ENCODE peak calls at places on chromosomes 2 and 18, in nine cellular contexts. O is upper lobe of right lung; V is CD8-positive, alpha-beta T cell; T is H9; X is CD8-positive, alpha-beta memory T cell; I is A549; Z is psoas muscle; W is tibial nerve; K is colonic mucosa. B is an unnamed sample.

GRCh38 chr2:20378891-20379519 is 28.4 kb upstream of the PUM2 start:
- DNase-seq in O (peak), V (no peak), T (peak), X (no peak), I (peak), Z (peak), W (peak), K (peak), B (peak)

GRCh38 chr2:59502981-59503380 is 1050.5 kb downstream of the BCL11A start:
- DNase-seq in O (no peak), V (no peak), T (no peak), X (no peak), I (no peak), Z (no peak), W (no peak), K (no peak), B (no peak)

GRCh38 chr2:238139141-238139840 is 823 bp downstream of the KLHL30 start:
- DNase-seq in O (no peak), V (no peak), T (peak), X (no peak), I (no peak), Z (no peak), W (no peak), K (no peak), B (no peak)

GRCh38 chr2:27058210-27058609 is 6.7 kb downstream of the AGBL5 start:
- DNase-seq in O (no peak), V (no peak), T (no peak), X (no peak), I (no peak), Z (no peak), W (no peak), K (no peak), B (no peak)

GRCh38 chr2:205403244-205403845 is 279.0 kb upstream of the NRP2 start:
- DNase-seq in O (no peak), V (no peak), T (no peak), X (no peak), I (no peak), Z (no peak), W (no peak), K (no peak), B (no peak)

GRCh38 chr2:105712166-105712915 is 32.4 kb upstream of the NCK2 start:
- DNase-seq in O (no peak), V (no peak), T (no peak), X (no peak), I (no peak), Z (no peak), W (no peak), K (no peak), B (peak)

GRCh38 chr18:22543764-22544163 is 126.0 kb upstream of the CTAGE1 start:
- DNase-seq in O (no peak), V (no peak), T (no peak), X (no peak), I (no peak), Z (peak), W (no peak), K (no peak), B (no peak)

GRCh38 chr2:2866459-2866858 is 511.2 kb downstream of the EIPR1 start:
- DNase-seq in O (no peak), V (no peak), T (no peak), X (no peak), I (no peak), Z (no peak), W (no peak), K (no peak), B (no peak)

GRCh38 chr2:21535826-21536225 is 412.1 kb downstream of the TDRD15 start:
- DNase-seq in O (no peak), V (no peak), T (no peak), X (no peak), I (no peak), Z (no peak), W (no peak), K (no peak), B (no peak)

GRCh38 chr2:290090-290722 is 2.3 kb upstream of the ALKAL2 start:
- DNase-seq in O (peak), V (peak), T (peak), X (peak), I (peak), Z (peak), W (peak), K (peak), B (no peak)

GRCh38 chr18:79815657-79816056 is 17.9 kb downstream of the KCNG2 start:
- DNase-seq in O (no peak), V (no peak), T (peak), X (no peak), I (no peak), Z (no peak), W (no peak), K (no peak), B (no peak)

GRCh38 chr2:159131882-159132281 is 154.6 kb downstream of the WDSUB1 start:
- DNase-seq in O (no peak), V (no peak), T (no peak), X (no peak), I (no peak), Z (no peak), W (no peak), K (no peak), B (no peak)

GRCh38 chr2:85889648-85890281 is 975 bp upstream of the ST3GAL5 start:
- DNase-seq in O (peak), V (no peak), T (no peak), X (no peak), I (no peak), Z (peak), W (no peak), K (peak), B (no peak)

GRCh38 chr2:202408546-202409140 is 32.5 kb downstream of the BMPR2 start:
- DNase-seq in O (no peak), V (no peak), T (no peak), X (no peak), I (no peak), Z (no peak), W (no peak), K (no peak), B (no peak)
- H3K27ac ChIP-seq in O (no peak), V (no peak), T (no peak), X (no peak), I (peak), Z (no peak), W (no peak), K (no peak), B (no peak)

DNA sequence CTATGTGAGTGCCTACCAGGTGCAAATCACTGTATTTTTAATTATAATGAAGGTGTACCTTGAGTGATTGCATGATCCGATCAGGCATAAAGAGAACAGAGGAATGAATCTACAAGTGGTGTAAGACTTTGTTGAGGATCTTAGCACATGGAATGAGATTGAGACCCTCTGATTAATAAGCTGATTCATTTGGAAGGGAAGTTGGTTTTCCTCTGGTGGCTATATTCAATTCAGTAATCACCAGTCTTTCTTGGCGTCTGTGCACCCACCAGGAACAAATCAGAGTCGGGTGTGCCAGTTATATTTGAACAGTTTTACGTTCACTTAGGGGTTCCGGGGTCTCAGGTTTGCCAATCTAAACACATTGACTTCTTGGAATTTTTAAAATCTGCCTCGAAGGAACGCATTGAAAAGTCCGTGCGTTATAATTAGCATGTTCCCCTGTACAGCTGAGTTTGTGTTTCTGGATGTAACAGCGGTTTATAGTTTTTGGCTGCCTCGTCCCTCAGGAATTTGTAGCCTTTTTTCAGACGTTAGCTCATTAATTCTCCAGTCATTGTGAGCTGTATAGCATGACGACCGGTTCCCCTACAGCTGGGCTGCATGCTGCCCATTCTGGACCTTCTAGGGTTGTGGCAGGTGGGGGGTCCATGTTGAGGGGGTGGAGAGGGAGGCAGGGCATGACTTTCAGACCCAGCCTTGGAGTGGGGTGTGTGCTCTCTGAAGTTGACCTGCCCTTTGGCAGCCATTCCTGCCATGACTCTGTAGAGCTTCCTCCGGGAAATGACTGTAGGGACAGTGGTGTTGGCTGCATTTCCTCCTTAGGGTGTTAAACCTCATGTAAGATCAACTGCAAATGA is 20.3 kb downstream of the MYO1B start:
- DNase-seq in O (no peak), V (no peak), T (no peak), X (no peak), I (no peak), Z (peak), W (no peak), K (peak), B (no peak)
- H3K27ac ChIP-seq in O (peak), V (no peak), T (no peak), X (no peak), I (no peak), Z (peak), W (no peak), K (peak), B (peak)

DNA sequence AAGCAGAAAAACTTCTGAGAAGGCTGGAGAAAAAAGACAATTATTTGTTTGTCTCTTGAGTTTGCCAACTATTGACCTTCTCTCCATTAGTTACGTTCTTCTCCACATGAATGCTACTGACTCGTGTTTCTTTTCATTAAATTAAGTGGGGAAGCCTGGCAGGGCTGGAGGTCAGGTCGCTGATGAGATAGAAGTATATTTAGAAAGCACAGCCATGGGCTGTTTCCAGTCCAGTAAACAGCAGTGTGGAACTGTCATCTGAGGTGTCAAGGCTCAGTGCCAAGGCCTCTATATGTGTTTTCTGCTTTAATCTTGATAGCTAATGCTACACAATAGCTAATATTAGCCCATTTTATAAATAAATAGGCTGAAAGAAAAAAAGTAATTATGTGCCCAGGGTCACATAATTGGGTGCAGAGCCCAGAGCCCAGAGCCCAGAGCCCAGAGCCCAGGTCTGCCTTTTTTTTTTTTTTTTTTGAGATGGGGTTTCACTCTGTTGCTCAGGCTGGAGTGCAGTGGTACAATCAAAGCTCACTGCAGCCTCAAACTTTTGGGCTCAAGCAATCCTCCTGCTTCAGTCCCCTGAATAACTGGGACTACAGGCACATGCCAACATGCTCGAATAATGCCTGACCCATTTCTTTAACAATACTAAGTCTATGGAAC is 6.3 kb downstream of the MSGN1 start:
- DNase-seq in O (no peak), V (no peak), T (no peak), X (no peak), I (no peak), Z (no peak), W (no peak), K (no peak), B (no peak)
- H3K27ac ChIP-seq in O (no peak), V (no peak), T (no peak), X (no peak), I (no peak), Z (peak), W (no peak), K (no peak), B (no peak)

GRCh38 chr2:128520340-128520739 is 201.7 kb upstream of the HS6ST1 start:
- DNase-seq in O (no peak), V (no peak), T (peak), X (no peak), I (no peak), Z (no peak), W (no peak), K (no peak), B (no peak)
- H3K27ac ChIP-seq in O (no peak), V (no peak), T (no peak), X (no peak), I (no peak), Z (no peak), W (no peak), K (no peak), B (no peak)

GRCh38 chr2:241500016-241500415 is 8.4 kb downstream of the STK25 start:
- DNase-seq in O (no peak), V (no peak), T (no peak), X (no peak), I (no peak), Z (no peak), W (no peak), K (no peak), B (no peak)

GRCh38 chr2:241500431-241500975 is 7.9 kb downstream of the STK25 start:
- DNase-seq in O (no peak), V (no peak), T (no peak), X (no peak), I (no peak), Z (no peak), W (no peak), K (no peak), B (no peak)

GRCh38 chr2:241502281-241502680 is 6.1 kb downstream of the STK25 start:
- DNase-seq in O (no peak), V (no peak), T (no peak), X (peak), I (no peak), Z (no peak), W (no peak), K (no peak), B (no peak)

GRCh38 chr2:241501099-241501541 is 7.3 kb downstream of the STK25 start:
- DNase-seq in O (no peak), V (no peak), T (no peak), X (no peak), I (no peak), Z (no peak), W (no peak), K (no peak), B (no peak)

GRCh38 chr2:241501551-241501950 is 6.8 kb downstream of the STK25 start:
- DNase-seq in O (no peak), V (no peak), T (no peak), X (peak), I (no peak), Z (no peak), W (no peak), K (no peak), B (no peak)
- H3K27ac ChIP-seq in O (no peak), V (no peak), T (no peak), X (no peak), I (no peak), Z (peak), W (no peak), K (no peak), B (no peak)